ENCODE peak calls at places on chromosomes 2 and 18, in five cellular contexts. P, B, F, V and I are unnamed samples.

GRCh38 chr2:202023198-202023903 is 10.3 kb upstream of the FZD7 start:
- DNase-seq in P (peak; percentile 82), B (peak; percentile 51), F (peak; percentile 94), V (no peak), I (peak; percentile 78)

GRCh38 chr18:53757346-53757745 is 467.1 kb downstream of the MBD2 start:
- DNase-seq in P (no peak), B (no peak), F (no peak), V (no peak), I (no peak)

GRCh38 chr2:99775585-99775984 is 285.8 kb upstream of the REV1 start:
- DNase-seq in P (no peak), B (no peak), F (peak; percentile 11), V (no peak), I (no peak)

GRCh38 chr2:31138037-31138962 is at the start of gene GALNT14:
- DNase-seq in P (peak; percentile 56), B (peak; percentile 87), F (peak; percentile 51), V (peak; percentile 84), I (peak; percentile 95)

GRCh38 chr18:28075501-28075900 is 101.4 kb downstream of the CDH2 start:
- DNase-seq in P (no peak), B (no peak), F (no peak), V (no peak), I (no peak)

GRCh38 chr2:44553456-44553855 is 191.7 kb downstream of the CAMKMT start:
- DNase-seq in P (no peak), B (no peak), F (no peak), V (no peak), I (no peak)

GRCh38 chr18:79953921-79954651 is 2.6 kb upstream of the SLC66A2 start:
- DNase-seq in P (no peak), B (no peak), F (no peak), V (no peak), I (no peak)

GRCh38 chr2:19627359-19627758 is 268.9 kb upstream of the OSR1 start:
- DNase-seq in P (no peak), B (no peak), F (no peak), V (no peak), I (no peak)

GRCh38 chr2:219182331-219183150 is 4.5 kb downstream of the RETREG2 start:
- DNase-seq in P (no peak), B (no peak), F (no peak), V (no peak), I (no peak)

GRCh38 chr2:219615036-219615435 is 12.4 kb upstream of the SLC4A3 start:
- DNase-seq in P (no peak), B (no peak), F (no peak), V (no peak), I (no peak)

GRCh38 chr2:145644820-145645302 is 1124.9 kb upstream of the ZEB2 start:
- DNase-seq in P (no peak), B (no peak), F (peak; percentile 13), V (no peak), I (peak; percentile 1)

GRCh38 chr2:176176233-176176632 is 12.2 kb upstream of the HOXD1 start:
- DNase-seq in P (no peak), B (no peak), F (no peak), V (no peak), I (no peak)

GRCh38 chr2:28327963-28328922 is 64.4 kb upstream of the FOSL2 start:
- DNase-seq in P (no peak), B (no peak), F (no peak), V (no peak), I (no peak)

GRCh38 chr2:137886432-137886831 is 77.8 kb upstream of the HNMT start:
- DNase-seq in P (no peak), B (peak; percentile 70), F (no peak), V (no peak), I (peak; percentile 8)

GRCh38 chr2:98121149-98121548 is 34.2 kb downstream of the VWA3B start:
- DNase-seq in P (no peak), B (no peak), F (no peak), V (no peak), I (no peak)

GRCh38 chr2:121256720-121257475 is 28.1 kb downstream of the TFCP2L1 start:
- DNase-seq in P (no peak), B (no peak), F (peak; percentile 6), V (no peak), I (peak; percentile 62)

GRCh38 chr2:94870392-94871225 is 621 bp upstream of the TEKT4 start:
- DNase-seq in P (no peak), B (peak; percentile 71), F (no peak), V (peak; percentile 40), I (peak; percentile 83)

GRCh38 chr2:233674995-233675394 is 3.3 kb downstream of the UGT1A9 start:
- DNase-seq in P (no peak), B (peak; percentile 45), F (no peak), V (no peak), I (no peak)

GRCh38 chr2:234705108-234705507 is 208.2 kb upstream of the ARL4C start:
- DNase-seq in P (no peak), B (no peak), F (no peak), V (no peak), I (no peak)

GRCh38 chr2:1736997-1737480 is 7.3 kb downstream of the PXDN start:
- DNase-seq in P (no peak), B (peak; percentile 9), F (no peak), V (peak; percentile 40), I (peak; percentile 13)

GRCh38 chr2:68819556-68819955 is 51.6 kb downstream of the BMP10 start:
- DNase-seq in P (no peak), B (no peak), F (no peak), V (no peak), I (no peak)

GRCh38 chr2:104043864-104044263 is 810.1 kb upstream of the POU3F3 start:
- DNase-seq in P (no peak), B (no peak), F (no peak), V (no peak), I (no peak)

GRCh38 chr2:189060096-189060642 is 86.0 kb downstream of the COL3A1 start:
- DNase-seq in P (no peak), B (no peak), F (no peak), V (no peak), I (no peak)

GRCh38 chr2:46769809-46770208 is 145.8 kb downstream of the MCFD2 start:
- DNase-seq in P (no peak), B (no peak), F (no peak), V (no peak), I (no peak)

GRCh38 chr2:128371248-128371630 is 52.6 kb upstream of the HS6ST1 start:
- DNase-seq in P (no peak), B (no peak), F (no peak), V (no peak), I (no peak)

GRCh38 chr2:152093464-152093863 is 5.4 kb downstream of the CACNB4 start:
- DNase-seq in P (no peak), B (no peak), F (no peak), V (no peak), I (no peak)

DNA sequence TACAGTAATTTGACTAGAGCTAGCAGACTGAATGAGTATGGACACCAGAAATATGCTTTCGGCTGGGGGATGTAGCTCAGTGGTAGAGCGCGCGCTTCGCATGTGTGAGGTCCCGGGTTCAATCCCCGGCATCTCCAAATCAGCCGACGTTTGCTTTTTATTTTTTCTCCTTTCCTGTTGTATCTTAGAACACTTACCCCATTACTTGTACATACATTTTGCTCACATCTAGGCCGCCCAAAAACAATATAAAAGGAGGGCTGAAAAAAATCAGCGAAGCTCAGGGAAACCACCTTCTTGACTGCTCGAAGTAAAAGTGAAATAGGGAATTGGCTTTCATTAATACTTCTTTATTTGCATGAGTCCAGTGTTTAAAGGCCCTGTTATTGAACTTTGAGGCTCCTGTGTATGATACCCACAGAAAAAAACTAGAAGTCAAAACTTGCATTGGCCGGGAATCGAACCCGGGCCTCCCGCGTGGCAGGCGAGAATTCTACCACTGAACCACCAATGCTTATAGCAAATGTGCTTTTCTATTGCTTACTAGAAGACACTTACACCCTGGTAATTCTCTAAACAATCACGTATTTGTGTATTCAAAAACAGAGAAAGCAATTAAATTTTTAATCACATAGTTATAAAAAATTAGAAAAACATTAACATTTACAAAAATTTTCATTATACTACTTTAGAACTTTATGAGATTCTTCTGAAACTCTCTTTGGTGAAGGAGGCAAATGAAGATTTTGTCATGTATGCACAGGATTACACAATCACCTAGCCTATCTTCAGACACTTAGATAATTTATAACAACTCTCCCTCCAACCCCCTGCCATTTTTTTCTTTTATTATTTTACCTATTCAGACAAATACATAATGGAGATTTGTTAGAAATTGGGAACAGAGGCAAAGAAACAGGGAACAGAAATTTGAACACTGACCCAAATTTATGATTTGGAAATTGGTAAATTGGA is 35.2 kb upstream of the GPD2 start:
- DNase-seq in P (peak; percentile 79), B (peak; percentile 61), F (peak; percentile 49), V (peak; percentile 73), I (peak; percentile 57)
- H3K4me3 ChIP-seq in P (peak overlapping the region; percentile 83), B (peak overlapping the region; percentile 96), F (peak overlapping the region; percentile 79), V (peak overlapping the region; percentile 68), I (peak overlapping the region; percentile 71)

DNA sequence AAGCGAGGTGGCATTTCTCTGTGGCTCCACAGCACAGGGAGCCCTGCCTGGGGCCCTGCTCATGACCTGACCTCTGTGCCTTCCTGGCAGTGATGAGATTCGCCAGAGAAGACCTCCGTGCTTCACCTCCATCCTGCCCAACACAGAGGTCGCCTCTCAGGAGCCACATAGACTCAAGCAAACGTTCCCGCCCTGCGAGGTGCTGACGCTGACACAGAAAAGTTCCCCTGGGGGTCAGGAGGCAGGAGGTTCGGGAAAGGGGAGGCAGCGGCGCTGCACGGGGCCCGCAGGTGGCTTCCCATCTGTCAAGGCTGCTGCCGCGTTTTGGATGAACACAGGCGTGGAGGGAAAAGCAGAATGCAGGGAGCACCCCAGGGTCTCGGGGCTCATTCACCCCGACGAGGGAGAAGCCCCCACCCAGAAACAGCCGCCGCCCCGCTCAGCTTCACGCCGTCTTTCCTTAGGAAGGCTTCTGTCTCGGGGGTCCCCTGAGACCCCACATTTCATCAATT is 579.6 kb upstream of the SALL3 start:
- DNase-seq in P (no peak), B (no peak), F (no peak), V (no peak), I (no peak)
- H3K36me3 ChIP-seq in P (no peaks in the 10 kb centered on the region), B (no peaks in the 10 kb centered on the region), F (no peaks in the 10 kb centered on the region), V (no peaks in the 10 kb centered on the region), I (no peaks in the 10 kb centered on the region)

GRCh38 chr2:134718956-134719814 is at the start of gene TMEM163:
- DNase-seq in P (peak; percentile 43), B (peak; percentile 14), F (no peak), V (no peak), I (peak; percentile 90)

GRCh38 chr2:134718095-134718955 is 475 bp downstream of the TMEM163 start:
- DNase-seq in P (peak; percentile 27), B (peak; percentile 16), F (no peak), V (no peak), I (peak; percentile 82)

GRCh38 chr2:134724341-134724740 is 5.5 kb upstream of the TMEM163 start:
- DNase-seq in P (no peak), B (no peak), F (no peak), V (no peak), I (no peak)

GRCh38 chr2:134722728-134723127 is 3.9 kb upstream of the TMEM163 start:
- DNase-seq in P (no peak), B (peak; percentile 35), F (no peak), V (no peak), I (peak; percentile 54)

DNA sequence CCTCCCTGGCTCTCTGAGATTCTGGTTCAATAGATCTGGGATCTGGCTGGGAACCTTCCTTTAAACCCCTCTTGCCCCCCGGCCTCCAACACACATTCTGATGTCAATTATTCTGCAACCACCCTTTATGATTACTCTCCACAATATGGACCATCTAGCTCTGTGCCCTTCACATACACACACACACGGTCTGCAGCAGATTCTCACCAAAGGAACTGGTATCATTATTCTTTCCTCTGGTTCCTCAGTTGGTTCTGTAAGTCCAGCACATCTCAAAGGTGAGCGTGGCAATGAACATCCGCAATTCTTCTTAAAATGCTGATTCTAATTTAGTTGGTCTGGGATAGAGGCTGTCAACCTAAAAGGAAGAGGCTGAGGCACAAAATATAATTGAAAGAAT is 2.8 kb upstream of the TMEM163 start:
- DNase-seq in P (no peak), B (no peak), F (no peak), V (no peak), I (no peak)
- H3K27me3 ChIP-seq in P (peaks cover 50% of the 10 kb centered on the region), B (peaks cover 83% of the 10 kb centered on the region), F (peaks cover 47% of the 10 kb centered on the region), V (peaks cover 18% of the 10 kb centered on the region), I (peaks cover 46% of the 10 kb centered on the region)

GRCh38 chr18:47881752-47882455 is 48.6 kb downstream of the SMAD2 start:
- DNase-seq in P (no peak), B (no peak), F (no peak), V (no peak), I (no peak)
- H3K4me3 ChIP-seq in P (no peak overlapping the region), B (no peak overlapping the region), F (no peak overlapping the region), V (no peak overlapping the region), I (no peak overlapping the region)